ENCODE peak calls at places on chromosomes 2 and 18, in eight cellular contexts. H, U, K, C, P, M, J and V are unnamed samples.

GRCh38 chr2:217387776-217388381 is 528.0 kb upstream of the TNP1 start:
- DNase-seq in H (no peak), U (no peak), K (no peak), C (no peak), P (no peak), M (no peak), J (no peak), V (no peak)

GRCh38 chr2:79189465-79189864 is 29.9 kb upstream of the REG3A start:
- DNase-seq in H (no peak), U (no peak), K (no peak), C (no peak), P (no peak), M (no peak), J (no peak), V (no peak)

GRCh38 chr2:85132834-85133637 is at the start of gene TCF7L1:
- DNase-seq in H (no peak), U (peak; percentile 52), K (peak; percentile 59), C (peak; percentile 99), P (peak; percentile 94), M (no peak), J (peak; percentile 3), V (peak; percentile 93)

GRCh38 chr2:190930411-190930810 is 49.8 kb downstream of the GLS start:
- DNase-seq in H (no peak), U (no peak), K (no peak), C (no peak), P (no peak), M (no peak), J (no peak), V (no peak)

GRCh38 chr2:217847552-217848350 is 155.0 kb downstream of the TNS1 start:
- DNase-seq in H (no peak), U (no peak), K (no peak), C (no peak), P (no peak), M (no peak), J (no peak), V (no peak)

GRCh38 chr18:36085195-36085594 is 17.8 kb upstream of the RPRD1A start:
- DNase-seq in H (no peak), U (no peak), K (no peak), C (no peak), P (no peak), M (no peak), J (no peak), V (no peak)

GRCh38 chr2:192940767-192941166 is 746.0 kb upstream of the TMEFF2 start:
- DNase-seq in H (no peak), U (no peak), K (no peak), C (no peak), P (no peak), M (no peak), J (no peak), V (no peak)

GRCh38 chr2:67572721-67573485 is 175.8 kb downstream of the ETAA1 start:
- DNase-seq in H (no peak), U (peak; percentile 63), K (peak; percentile 33), C (no peak), P (no peak), M (no peak), J (no peak), V (no peak)

GRCh38 chr2:11656671-11657101 is 13.3 kb downstream of the NTSR2 start:
- DNase-seq in H (no peak), U (no peak), K (peak; percentile 62), C (no peak), P (no peak), M (no peak), J (no peak), V (no peak)

GRCh38 chr2:103788875-103789715 is 1027.3 kb downstream of the TMEM182 start:
- DNase-seq in H (no peak), U (no peak), K (peak; percentile 1), C (no peak), P (no peak), M (no peak), J (no peak), V (peak; percentile 46)

GRCh38 chr2:185381631-185382030 is 357.0 kb upstream of the FSIP2 start:
- DNase-seq in H (no peak), U (no peak), K (no peak), C (no peak), P (no peak), M (no peak), J (no peak), V (no peak)

GRCh38 chr2:2898744-2899143 is 478.9 kb downstream of the EIPR1 start:
- DNase-seq in H (no peak), U (no peak), K (no peak), C (no peak), P (no peak), M (no peak), J (no peak), V (no peak)

GRCh38 chr2:108220942-108221541 is 18.7 kb upstream of the SULT1C3 start:
- DNase-seq in H (no peak), U (no peak), K (no peak), C (no peak), P (no peak), M (no peak), J (no peak), V (no peak)

GRCh38 chr18:63253428-63254372 is 65.9 kb downstream of the BCL2 start:
- DNase-seq in H (no peak), U (peak; percentile 8), K (no peak), C (no peak), P (no peak), M (no peak), J (no peak), V (no peak)

GRCh38 chr2:120910956-120911951 is 175.6 kb downstream of the GLI2 start:
- DNase-seq in H (no peak), U (no peak), K (peak; percentile 15), C (peak; percentile 97), P (peak; percentile 52), M (no peak), J (no peak), V (peak; percentile 24)

GRCh38 chr2:35365859-35366258 is 989.7 kb upstream of the CRIM1 start:
- DNase-seq in H (no peak), U (no peak), K (no peak), C (no peak), P (no peak), M (no peak), J (no peak), V (no peak)